ENCODE peak calls at places on chromosomes 5 and 9, in eight cellular contexts. S is GM10248; U is stimulated activated CD4-positive, alpha-beta T cell treated with anti-CD3 and anti-CD28 coated beads, TNF-alpha, amount 100 ng/mL, for 4 hours; H is astrocyte of the cerebellum; T is anterior cingulate cortex; N is cardiac muscle cell; G is germinal center; C is NCI-H1436 treated with DMSO at 0.1 percent for 48 hours. F is an unnamed sample.

GRCh38 chr5:134438641-134439621 is 27.2 kb upstream of the CDKN2AIPNL start:
- DNase-seq in N (peak; percentile 97), U (no peak), C (peak; percentile 40), H (peak; percentile 73), G (no peak), S (no peak), T (no peak), F (no peak)

GRCh38 chr5:39517800-39518199 is 93.0 kb upstream of the DAB2 start:
- DNase-seq in G (no peak), H (peak; percentile 88), T (no peak), S (no peak), U (no peak), C (no peak), N (peak; percentile 86), F (no peak)

GRCh38 chr9:8660383-8660782 is 860.8 kb upstream of the DMAC1 start:
- DNase-seq in H (peak; percentile 89), T (no peak), U (no peak), C (no peak), N (peak; percentile 57), S (no peak), G (no peak), F (no peak)

GRCh38 chr9:128153947-128154695 is 4.9 kb downstream of the LCN2 start:
- DNase-seq in N (no peak), S (no peak), C (no peak), U (no peak), G (no peak), T (no peak), H (no peak), F (no peak)

GRCh38 chr9:117377046-117377445 is 37.8 kb downstream of the ASTN2 start:
- DNase-seq in C (no peak), S (no peak), T (no peak), U (no peak), G (no peak), H (no peak), N (no peak), F (no peak)

GRCh38 chr5:39580702-39581498 is 156.1 kb upstream of the DAB2 start:
- DNase-seq in T (no peak), S (no peak), N (peak; percentile 75), C (no peak), H (peak; percentile 43), G (no peak), U (no peak), F (no peak)

GRCh38 chr5:137304227-137304874 is 194.8 kb downstream of the SPOCK1 start:
- DNase-seq in S (no peak), U (no peak), H (no peak), G (no peak), T (no peak), N (no peak), C (peak; percentile 16), F (no peak)

GRCh38 chr5:143194206-143194605 is 209.3 kb downstream of the NR3C1 start:
- DNase-seq in U (no peak), G (no peak), C (no peak), S (no peak), H (no peak), N (peak; percentile 50), T (no peak), F (no peak)

GRCh38 chr9:128457207-128457606 is 1.4 kb downstream of the ODF2 start:
- DNase-seq in U (no peak), S (no peak), C (no peak), T (no peak), N (no peak), G (no peak), H (no peak), F (no peak)

GRCh38 chr5:62938927-62939326 is 360.3 kb downstream of the LRRC70 start:
- DNase-seq in T (no peak), N (peak; percentile 41), H (no peak), C (no peak), G (no peak), U (no peak), S (no peak), F (no peak)

GRCh38 chr9:96868709-96869108 is 14.4 kb upstream of the ZNF782 start:
- DNase-seq in S (no peak), H (no peak), G (no peak), C (no peak), N (no peak), T (no peak), U (no peak), F (no peak)

GRCh38 chr5:103374473-103374963 is 116.0 kb downstream of the MACIR start:
- DNase-seq in U (no peak), S (no peak), N (no peak), C (no peak), G (no peak), H (no peak), T (no peak), F (no peak)

GRCh38 chr5:75729321-75729720 is 12.1 kb upstream of the POC5 start:
- DNase-seq in N (peak; percentile 56), U (no peak), T (no peak), C (no peak), S (no peak), G (no peak), H (no peak), F (no peak)

GRCh38 chr5:2206244-2207108 is 323.8 kb upstream of the IRX4 start:
- DNase-seq in U (no peak), G (no peak), T (no peak), H (no peak), C (no peak), N (no peak), S (no peak), F (peak; percentile 4)

GRCh38 chr9:87569008-87569908 is 71.6 kb downstream of the DAPK1 start:
- DNase-seq in U (no peak), N (peak; percentile 72), C (no peak), H (peak; percentile 53), S (no peak), T (no peak), G (no peak), F (no peak)

GRCh38 chr5:141686648-141687416 is 4.8 kb upstream of the ARAP3 start:
- DNase-seq in G (no peak), S (no peak), T (no peak), C (no peak), H (no peak), N (no peak), U (no peak), F (no peak)

GRCh38 chr5:178350361-178351220 is 118.0 kb upstream of the PHYKPL start:
- DNase-seq in N (no peak), G (no peak), C (no peak), S (no peak), U (no peak), H (no peak), T (no peak), F (no peak)

GRCh38 chr5:141848771-141849370 is 29.3 kb downstream of the PCDH1 start:
- DNase-seq in N (peak; percentile 55), U (no peak), T (no peak), C (no peak), H (no peak), S (peak; percentile 54), G (no peak), F (no peak)

GRCh38 chr5:143456952-143457547 is 53.6 kb upstream of the NR3C1 start:
- DNase-seq in S (no peak), H (no peak), C (no peak), N (peak; percentile 59), U (no peak), G (no peak), T (no peak), F (no peak)

GRCh38 chr9:21506910-21507795 is 25.0 kb upstream of the IFNE start:
- DNase-seq in C (no peak), T (no peak), N (peak; percentile 95), G (no peak), H (peak; percentile 91), S (no peak), U (no peak), F (no peak)

GRCh38 chr9:89139450-89139849 is 39.2 kb downstream of the SHC3 start:
- DNase-seq in T (no peak), S (no peak), H (no peak), U (no peak), G (no peak), C (no peak), N (peak; percentile 69), F (no peak)

GRCh38 chr5:159724283-159724682 is 192.0 kb upstream of the ADRA1B start:
- DNase-seq in H (no peak), S (no peak), G (no peak), U (no peak), T (no peak), N (no peak), C (no peak), F (no peak)

GRCh38 chr5:171365351-171365750 is 22.3 kb upstream of the NPM1 start:
- DNase-seq in G (peak; percentile 33), T (no peak), N (peak; percentile 36), S (no peak), U (no peak), H (no peak), C (no peak), F (no peak)

GRCh38 chr9:75105841-75106240 is 17.5 kb downstream of the OSTF1 start:
- DNase-seq in S (no peak), T (no peak), C (no peak), U (no peak), G (no peak), N (peak; percentile 61), H (no peak), F (no peak)

GRCh38 chr5:95791751-95792150 is 30.8 kb downstream of the GLRX start:
- DNase-seq in S (no peak), T (no peak), U (no peak), C (no peak), G (no peak), H (no peak), N (no peak), F (no peak)

GRCh38 chr9:3403315-3403714 is 122.5 kb downstream of the RFX3 start:
- DNase-seq in U (no peak), C (no peak), T (no peak), H (no peak), S (no peak), N (no peak), G (no peak), F (no peak)

GRCh38 chr9:5586391-5586802 is 42.5 kb upstream of the RIC1 start:
- DNase-seq in N (peak; percentile 62), S (peak; percentile 28), G (no peak), C (no peak), H (no peak), U (no peak), T (no peak), F (no peak)

GRCh38 chr9:136714876-136715239 is 2.5 kb downstream of the DIPK1B start:
- DNase-seq in C (no peak), U (no peak), N (no peak), S (no peak), G (no peak), H (no peak), T (no peak), F (no peak)

GRCh38 chr5:39138182-39138487 is 63.9 kb upstream of the RICTOR start:
- DNase-seq in T (no peak), C (no peak), H (no peak), G (no peak), N (no peak), S (no peak), U (no peak), F (no peak)

GRCh38 chr5:1320436-1321344 is 24.2 kb downstream of the CLPTM1L start:
- DNase-seq in G (no peak), H (no peak), T (no peak), N (no peak), S (no peak), U (no peak), C (no peak), F (no peak)

GRCh38 chr9:114911167-114911821 is 19.1 kb downstream of the TNFSF8 start:
- DNase-seq in T (no peak), N (peak; percentile 59), S (no peak), U (no peak), G (no peak), C (no peak), H (no peak), F (peak; percentile 75)

GRCh38 chr9:109771084-109771483 is 8.9 kb upstream of the PALM2AKAP2 start:
- DNase-seq in U (no peak), H (peak; percentile 61), C (no peak), S (no peak), T (no peak), N (peak; percentile 76), G (no peak), F (no peak)

GRCh38 chr5:103034662-103035392 is 85.1 kb downstream of the GIN1 start:
- DNase-seq in G (no peak), N (no peak), H (no peak), U (no peak), T (no peak), S (no peak), C (no peak), F (no peak)

GRCh38 chr5:91332267-91333044 is 50.7 kb downstream of the ARRDC3 start:
- DNase-seq in T (no peak), S (no peak), H (peak; percentile 15), C (no peak), N (peak; percentile 68), U (no peak), G (no peak), F (no peak)

F was measured in D341Med.